ENCODE peak calls at places on chromosomes 12 and 14, in ten cellular contexts. C is AG04449, M is A549, V is HEK293T, H is AG08395, K is posterior cingulate gyrus, G is Right ventricle myocardium superior, B is activated T-cell treated with anti-CD3 and anti-CD28 coated beads for 24 hours, U is SW 1271, O is choroid plexus epithelial cell. X is an unnamed sample.

GRCh38 chr14:105075364-105076295 is 10.4 kb upstream of the GPR132 start:
- DNase-seq in O (peak; percentile 32), G (peak; percentile 85), U (no peak), B (no peak), H (peak; percentile 56), M (no peak), V (no peak), K (no peak), C (no peak), X (peak; percentile 49)

GRCh38 chr12:6871052-6871957 is 1.8 kb downstream of the SPSB2 start:
- DNase-seq in M (peak; percentile 82), C (no peak), U (peak; percentile 60), V (no peak), K (no peak), O (no peak), B (no peak), H (no peak), G (peak; percentile 49), X (peak; percentile 51)

GRCh38 chr14:96938946-96939345 is 141.8 kb downstream of the VRK1 start:
- DNase-seq in V (no peak), U (no peak), K (no peak), C (no peak), B (no peak), G (no peak), O (no peak), H (no peak), M (no peak), X (no peak)

GRCh38 chr14:54572316-54572715 is 5.4 kb downstream of the SAMD4A start:
- DNase-seq in G (no peak), H (no peak), O (peak; percentile 63), M (peak; percentile 68), U (no peak), V (peak; percentile 25), C (no peak), K (no peak), B (no peak), X (no peak)

GRCh38 chr12:19884081-19884480 is 444.8 kb downstream of the AEBP2 start:
- DNase-seq in G (no peak), V (no peak), H (no peak), U (no peak), K (no peak), C (no peak), B (no peak), M (peak; percentile 51), O (no peak), X (no peak)

GRCh38 chr14:26137161-26137560 is 460.7 kb downstream of the NOVA1 start:
- DNase-seq in M (no peak), G (no peak), H (no peak), U (no peak), B (no peak), V (no peak), O (no peak), C (no peak), K (no peak), X (no peak)

GRCh38 chr12:44846826-44847225 is 29.3 kb downstream of the NELL2 start:
- DNase-seq in G (no peak), U (no peak), O (no peak), H (no peak), C (no peak), M (no peak), V (no peak), K (no peak), B (no peak), X (no peak)

GRCh38 chr12:117155278-117156060 is 34.8 kb downstream of the FBXO21 start:
- DNase-seq in V (peak; percentile 81), B (peak; percentile 70), M (peak; percentile 95), U (no peak), G (peak; percentile 66), K (peak; percentile 52), H (peak; percentile 27), C (no peak), O (peak; percentile 39), X (peak; percentile 46)

GRCh38 chr14:89422181-89422951 is 5.3 kb upstream of the FOXN3 start:
- DNase-seq in M (no peak), V (no peak), G (no peak), B (peak; percentile 63), H (no peak), K (no peak), U (no peak), C (no peak), O (no peak), X (no peak)

GRCh38 chr14:77761205-77761931 is 412 bp upstream of the SNW1 start:
- DNase-seq in O (peak; percentile 97), B (no peak), H (peak; percentile 47), K (no peak), U (no peak), M (peak; percentile 66), C (no peak), V (peak; percentile 42), G (no peak), X (peak; percentile 61)

GRCh38 chr12:117998719-117999118 is 17.8 kb upstream of the RFC5 start:
- DNase-seq in K (no peak), C (no peak), G (no peak), H (no peak), O (no peak), U (no peak), V (no peak), M (no peak), B (no peak), X (no peak)

GRCh38 chr12:93226356-93226755 is 151.4 kb upstream of the NUDT4 start:
- DNase-seq in B (no peak), G (no peak), V (no peak), U (no peak), C (no peak), H (no peak), K (no peak), O (no peak), M (no peak), X (no peak)

GRCh38 chr12:69332815-69333358 is 15.3 kb upstream of the LYZ start:
- DNase-seq in O (no peak), C (no peak), V (no peak), M (peak; percentile 38), B (no peak), H (no peak), K (no peak), U (no peak), G (no peak), X (no peak)

GRCh38 chr14:89279649-89280232 is 137.3 kb downstream of the FOXN3 start:
- DNase-seq in H (no peak), M (no peak), U (no peak), K (no peak), O (no peak), V (peak; percentile 62), G (no peak), B (no peak), C (no peak), X (no peak)

GRCh38 chr14:79670811-79671210 is 540.5 kb downstream of the DIO2 start:
- DNase-seq in K (no peak), M (no peak), C (no peak), O (no peak), H (no peak), V (no peak), G (no peak), B (no peak), U (no peak), X (no peak)